ENCODE peak calls at places on chromosome 21, in eight cellular contexts. M is sciatic nerve; Q is heart right ventricle; B is CD4-positive, alpha-beta memory T cell; V is RWPE1; K is HuH-7; L is HFF-Myc; C is choroid plexus epithelial cell. O is an unnamed sample.

GRCh38 chr21:33731447-33731846 is 89.1 kb downstream of the ITSN1 start:
- DNase-seq in M (no peak), Q (no peak), B (no peak), V (no peak), K (no peak), L (no peak), C (peak), O (no peak)

GRCh38 chr21:45226540-45227326 is 61.0 kb downstream of the POFUT2 start:
- DNase-seq in M (no peak), Q (no peak), B (peak), V (no peak), K (no peak), L (no peak), C (no peak), O (no peak)

GRCh38 chr21:26368591-26368990 is 198.0 kb upstream of the APP start:
- DNase-seq in M (no peak), Q (no peak), B (no peak), V (no peak), K (no peak), L (no peak), C (no peak), O (no peak)

GRCh38 chr21:45358711-45359310 is 46.2 kb upstream of the COL18A1 start:
- DNase-seq in M (no peak), Q (peak), B (no peak), V (no peak), K (no peak), L (no peak), C (no peak), O (no peak)

GRCh38 chr21:42234464-42235241 is 15.7 kb downstream of the ABCG1 start:
- DNase-seq in M (peak), Q (peak), B (peak), V (peak), K (peak), L (no peak), C (peak), O (peak)

GRCh38 chr21:31557956-31558838 is 101.3 kb upstream of the SOD1 start:
- DNase-seq in M (no peak), Q (no peak), B (peak), V (peak), K (no peak), L (no peak), C (peak), O (peak)

GRCh38 chr21:38323721-38324591 is 67.2 kb downstream of the KCNJ15 start:
- DNase-seq in M (no peak), Q (no peak), B (peak), V (peak), K (no peak), L (peak), C (peak), O (peak)

GRCh38 chr21:46581780-46582307 is 23.0 kb downstream of the S100B start:
- DNase-seq in M (no peak), Q (no peak), B (no peak), V (no peak), K (no peak), L (no peak), C (no peak), O (no peak)

GRCh38 chr21:42765656-42766055 is 112.2 kb downstream of the PDE9A start:
- DNase-seq in M (no peak), Q (no peak), B (no peak), V (no peak), K (no peak), L (no peak), C (no peak), O (no peak)

GRCh38 chr21:28066051-28066450 is 926.6 kb downstream of the LTN1 start:
- DNase-seq in M (no peak), Q (no peak), B (no peak), V (no peak), K (no peak), L (no peak), C (no peak), O (no peak)

GRCh38 chr21:34073749-34074282 is 438 bp downstream of the MRPS6 start:
- DNase-seq in M (peak), Q (peak), B (no peak), V (peak), K (peak), L (no peak), C (no peak), O (peak)

GRCh38 chr21:37792046-37792445 is 124.2 kb downstream of the KCNJ6 start:
- DNase-seq in M (no peak), Q (no peak), B (no peak), V (no peak), K (no peak), L (no peak), C (peak), O (no peak)

GRCh38 chr21:27802816-27803475 is 836.1 kb upstream of the ADAMTS5 start:
- DNase-seq in M (no peak), Q (no peak), B (no peak), V (no peak), K (peak), L (no peak), C (peak), O (peak)

GRCh38 chr21:45499970-45500575 is 42.2 kb downstream of the SLC19A1 start:
- DNase-seq in M (peak), Q (no peak), B (no peak), V (no peak), K (no peak), L (no peak), C (no peak), O (no peak)

GRCh38 chr21:26961704-26962103 is 5.2 kb downstream of the ADAMTS5 start:
- DNase-seq in M (no peak), Q (no peak), B (no peak), V (no peak), K (no peak), L (no peak), C (no peak), O (no peak)

GRCh38 chr21:44932366-44933181 is 7.3 kb upstream of the SLX9 start:
- DNase-seq in M (no peak), Q (peak), B (peak), V (no peak), K (peak), L (no peak), C (peak), O (peak)

GRCh38 chr21:8989883-8990325 is 1531.5 kb upstream of the TPTE start:
- DNase-seq in M (no peak), Q (no peak), B (no peak), V (no peak), K (no peak), L (no peak), C (no peak), O (no peak)

GRCh38 chr21:33924766-33925100 is 9.1 kb upstream of the ATP5PO start:
- DNase-seq in M (peak), Q (no peak), B (no peak), V (no peak), K (no peak), L (no peak), C (no peak), O (no peak)

GRCh38 chr21:21463456-21463855 is 465.2 kb downstream of the NCAM2 start:
- DNase-seq in M (no peak), Q (no peak), B (no peak), V (no peak), K (no peak), L (no peak), C (peak), O (peak)

GRCh38 chr21:26041441-26042180 is 129.0 kb downstream of the APP start:
- DNase-seq in M (no peak), Q (no peak), B (no peak), V (peak), K (no peak), L (no peak), C (peak), O (no peak)

GRCh38 chr21:16070207-16070651 is 340.4 kb downstream of the USP25 start:
- DNase-seq in M (no peak), Q (no peak), B (no peak), V (no peak), K (no peak), L (no peak), C (no peak), O (peak)

GRCh38 chr21:43884012-43884860 is 19.2 kb downstream of the AGPAT3 start:
- DNase-seq in M (no peak), Q (no peak), B (no peak), V (peak), K (peak), L (no peak), C (peak), O (peak)

GRCh38 chr21:10430007-10430406 is 91.4 kb upstream of the TPTE start:
- DNase-seq in M (no peak), Q (no peak), B (no peak), V (no peak), K (no peak), L (no peak), C (no peak), O (no peak)

O was measured in cardiac muscle cell.